ENCODE peak calls at places on chromosomes 13 and 19, in six cellular contexts. Z is A549, K is K562, W is endothelial cell of umbilical vein, E is GM12878, X is HepG2. Y is an unnamed sample.
A peak's percentile ranks its signal among the peaks of the same experiment; 100 is the strongest.

GRCh38 chr19:40139533-40140287 is 49.0 kb upstream of the ZNF780A start:
- DNase-seq in Z (peak; percentile 79), K (peak; percentile 47), W (peak; percentile 50), E (no peak), X (peak; percentile 35), Y (peak; percentile 40)

GRCh38 chr19:48553676-48554384 is 1.9 kb downstream of the SULT2B1 start:
- DNase-seq in Z (peak; percentile 94), K (peak; percentile 76), W (peak; percentile 38), E (no peak), X (peak; percentile 69), Y (peak; percentile 90)

GRCh38 chr19:16133818-16134217 is 9.7 kb upstream of the HSH2D start:
- DNase-seq in Z (no peak), K (no peak), W (no peak), E (no peak), X (no peak), Y (no peak)

GRCh38 chr19:45547965-45548609 is 36.5 kb downstream of the OPA3 start:
- DNase-seq in Z (peak; percentile 91), K (no peak), W (no peak), E (no peak), X (no peak), Y (no peak)

GRCh38 chr19:15452111-15453047 is 2.6 kb upstream of the WIZ start:
- DNase-seq in Z (peak; percentile 71), K (peak; percentile 99), W (peak; percentile 94), E (no peak), X (peak; percentile 69), Y (peak; percentile 45)

GRCh38 chr13:109816979-109817275 is 30.5 kb upstream of the IRS2 start:
- DNase-seq in Z (no peak), K (no peak), W (no peak), E (no peak), X (no peak), Y (no peak)

GRCh38 chr19:14848822-14849221 is at the start of gene OR7A10:
- DNase-seq in Z (no peak), K (no peak), W (no peak), E (no peak), X (no peak), Y (no peak)

GRCh38 chr19:57776764-57777296 is 7.4 kb downstream of the ZNF586 start:
- DNase-seq in Z (no peak), K (no peak), W (no peak), E (no peak), X (no peak), Y (no peak)

GRCh38 chr19:13152356-13152853 is 2.2 kb downstream of the IER2 start:
- DNase-seq in Z (no peak), K (no peak), W (no peak), E (no peak), X (no peak), Y (no peak)

GRCh38 chr13:44972956-44973581 is 16.2 kb downstream of the NUFIP1 start:
- DNase-seq in Z (peak; percentile 15), K (peak; percentile 15), W (peak; percentile 40), E (no peak), X (peak; percentile 36), Y (peak; percentile 32)

GRCh38 chr19:42295831-42296525 is 6.0 kb upstream of the PRR19 start:
- DNase-seq in Z (peak; percentile 93), K (peak; percentile 77), W (peak; percentile 72), E (peak; percentile 41), X (peak; percentile 74), Y (peak; percentile 58)

GRCh38 chr19:41442473-41443360 is at the start of gene ERICH4:
- DNase-seq in Z (no peak), K (peak; percentile 3), W (no peak), E (no peak), X (no peak), Y (no peak)

GRCh38 chr19:5539431-5539833 is 28.3 kb downstream of the TINCR start:
- DNase-seq in Z (no peak), K (no peak), W (no peak), E (no peak), X (no peak), Y (no peak)

GRCh38 chr13:62250501-62251175 is 835.0 kb upstream of the PCDH20 start:
- DNase-seq in Z (no peak), K (no peak), W (no peak), E (no peak), X (no peak), Y (peak; percentile 4)

GRCh38 chr19:13681509-13681908 is 82.8 kb upstream of the MRI1 start:
- DNase-seq in Z (no peak), K (no peak), W (no peak), E (no peak), X (no peak), Y (no peak)

GRCh38 chr19:46764817-46765291 is 18.6 kb upstream of the STRN4 start:
- DNase-seq in Z (no peak), K (no peak), W (no peak), E (no peak), X (peak; percentile 92), Y (peak; percentile 84)

GRCh38 chr13:41284512-41285288 is 21.3 kb upstream of the MTRF1 start:
- DNase-seq in Z (peak; percentile 60), K (no peak), W (peak; percentile 66), E (no peak), X (peak; percentile 73), Y (no peak)

DNA sequence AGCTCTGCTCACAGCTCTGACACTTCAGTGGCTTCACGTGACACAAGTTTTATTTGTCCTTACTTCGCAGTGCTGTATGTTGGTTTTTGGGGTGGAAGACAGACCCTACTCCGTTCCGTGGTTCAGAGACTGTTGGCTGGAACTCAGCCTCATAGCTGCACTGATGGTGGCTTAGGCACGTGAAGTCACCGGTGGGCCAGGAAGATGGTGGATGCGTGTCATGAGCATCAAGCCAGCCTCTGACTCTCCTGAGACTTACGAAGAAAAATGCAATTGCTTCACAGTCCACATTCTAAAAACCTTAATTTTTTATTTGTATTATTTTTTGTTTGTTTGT is 161.4 kb upstream of the SOX1 start:
- DNase-seq in Z (no peak), K (no peak), W (no peak), E (no peak), X (no peak), Y (no peak)
- TF ChIP-seq MAX in Z (no peak), K (no peak), W (no peak), E (no peak), X (no peak), Y (no peak)

DNA sequence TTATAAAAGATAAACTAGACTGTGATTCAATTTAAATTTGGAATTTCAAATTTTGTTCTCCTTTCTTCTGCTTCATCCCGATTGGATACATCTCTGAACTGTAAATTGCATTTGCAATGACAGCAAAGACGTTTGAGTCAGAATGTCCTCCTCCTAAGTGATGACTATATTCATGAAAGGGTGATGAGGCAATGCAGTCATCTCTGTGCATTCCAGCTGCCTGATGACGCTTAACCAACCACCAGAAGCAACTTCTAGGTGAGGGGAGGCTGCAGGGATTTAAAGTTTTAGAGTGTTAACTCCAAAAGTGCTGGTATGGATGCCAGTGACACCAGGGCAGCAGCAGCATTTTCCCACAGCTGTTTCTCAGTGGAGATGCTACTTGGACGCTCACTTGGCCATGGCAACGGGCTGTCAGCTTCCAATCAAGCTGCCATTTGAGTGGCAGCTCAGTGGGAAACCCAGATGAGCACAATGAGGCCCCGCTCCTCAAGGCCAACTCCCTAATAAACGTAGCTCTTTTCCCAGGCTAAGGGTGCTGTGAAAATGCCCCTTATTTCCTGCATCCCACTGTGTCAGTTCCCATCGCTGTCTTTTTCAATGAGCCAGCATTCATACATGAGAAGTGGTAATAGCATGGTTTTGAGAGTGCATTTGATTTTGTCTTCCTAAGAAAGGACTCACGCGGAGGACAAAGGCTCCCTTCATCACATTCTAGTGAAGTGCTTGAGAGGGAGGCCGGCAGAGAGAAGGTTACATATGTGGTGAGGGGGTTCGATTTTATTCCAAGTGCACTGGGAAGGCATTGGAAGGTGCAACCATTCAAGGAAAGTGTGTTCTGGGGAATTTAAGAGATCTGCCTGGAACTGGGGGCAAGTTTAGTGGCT is 45.2 kb upstream of the AMER2 start:
- DNase-seq in Z (no peak), K (no peak), W (no peak), E (no peak), X (no peak), Y (no peak)
- TF ChIP-seq MYC in Z (no peak), K (no peak), W (no peak), E (no peak), X (no peak), Y (no peak)

GRCh38 chr13:30841161-30841560 is 64.9 kb upstream of the MEDAG start:
- DNase-seq in Z (no peak), K (no peak), W (no peak), E (no peak), X (no peak), Y (no peak)

GRCh38 chr13:30835442-30835841 is 70.6 kb upstream of the MEDAG start:
- DNase-seq in Z (no peak), K (no peak), W (no peak), E (no peak), X (no peak), Y (no peak)

GRCh38 chr13:30832845-30833332 is 73.2 kb upstream of the MEDAG start:
- DNase-seq in Z (peak; percentile 38), K (peak; percentile 19), W (peak; percentile 75), E (no peak), X (peak; percentile 97), Y (peak; percentile 44)

GRCh38 chr13:30840515-30840914 is 65.6 kb upstream of the MEDAG start:
- DNase-seq in Z (no peak), K (no peak), W (no peak), E (no peak), X (no peak), Y (no peak)

GRCh38 chr13:30837227-30838159 is 68.6 kb upstream of the MEDAG start:
- DNase-seq in Z (no peak), K (no peak), W (no peak), E (no peak), X (no peak), Y (no peak)
- TF ChIP-seq MAX in Z (no peak), K (no peak), W (no peak), E (no peak), X (peak; percentile 22), Y (no peak)

GRCh38 chr19:958967-959685 is 25.0 kb upstream of the WDR18 start:
- DNase-seq in Z (peak; percentile 79), K (peak; percentile 81), W (no peak), E (no peak), X (peak; percentile 59), Y (peak; percentile 88)

GRCh38 chr19:954672-955494 is 29.0 kb downstream of the ARID3A start:
- DNase-seq in Z (no peak), K (peak; percentile 93), W (no peak), E (peak; percentile 70), X (no peak), Y (peak; percentile 33)

GRCh38 chr19:955803-956746 is 28.1 kb upstream of the WDR18 start:
- DNase-seq in Z (no peak), K (no peak), W (no peak), E (no peak), X (no peak), Y (no peak)

GRCh38 chr19:954272-954671 is 28.4 kb downstream of the ARID3A start:
- DNase-seq in Z (no peak), K (no peak), W (no peak), E (no peak), X (no peak), Y (no peak)

DNA sequence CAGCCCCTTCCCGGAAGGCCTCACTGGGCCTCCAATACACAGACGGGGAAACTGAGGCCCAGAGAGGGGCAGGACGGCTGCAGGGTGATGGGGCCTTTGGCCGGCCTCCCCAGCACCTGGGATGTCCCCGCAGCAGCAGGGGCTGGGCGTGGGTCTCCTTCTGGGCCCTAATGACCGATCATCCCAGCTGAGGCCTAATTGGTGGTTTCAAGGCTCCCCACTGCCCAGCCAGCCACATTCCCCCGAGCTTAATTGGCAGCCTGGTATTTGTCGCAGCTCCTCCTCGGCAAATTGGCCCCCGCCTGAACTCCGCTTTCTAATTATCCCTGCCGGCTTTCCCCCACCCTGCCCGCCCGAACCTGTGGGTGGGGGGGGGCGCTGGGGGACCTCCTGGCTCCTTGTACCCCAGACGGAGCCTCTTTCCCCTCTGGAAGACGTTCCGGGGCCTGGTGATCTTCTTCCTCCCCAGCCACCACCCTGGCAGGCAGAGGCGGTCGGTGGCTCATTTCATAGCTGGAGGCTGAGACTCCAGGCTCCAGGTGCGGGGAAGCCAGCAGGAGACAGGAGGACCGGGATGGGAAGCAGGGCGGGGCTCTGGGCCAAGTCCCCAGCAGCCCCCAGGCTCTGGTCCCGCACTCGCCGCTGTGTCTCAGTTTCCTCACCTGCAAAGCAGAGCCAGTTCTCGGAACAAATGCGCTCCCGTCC is 27.2 kb upstream of the WDR18 start:
- DNase-seq in Z (no peak), K (no peak), W (no peak), E (no peak), X (no peak), Y (no peak)
- TF ChIP-seq MYC in Z (no peak), K (no peak), W (no peak), E (no peak), X (no peak), Y (no peak)

Y was measured in NB4.